ENCODE peak calls at places on chromosomes 13 and 19, in six cellular contexts. One of them, this sample, is unnamed.

GRCh38 chr13:24053505-24054251 is 106.8 kb upstream of the SPATA13 start:
- DNase-seq in activated CD4-positive, alpha-beta T cell treated with anti-CD3 and anti-CD28 coated beads, Interleukin-2, amount 50 U/mL, for 24 hours: peak
- DNase-seq in stimulated activated naive CD8-positive, alpha-beta T cell treated with anti-CD3 and anti-CD28 coated beads, Interleukin-15, Interleukin-2, amounts not matched to agents 100 U/mL and 50 U/mL, for 24 hours: peak
- DNase-seq in NCI-H1417 treated with DMSO at 0.1 percent for 48 hours: no peak
- DNase-seq in omental fat pad: no peak
- DNase-seq in ovary: peak
- DNase-seq in this sample: peak

GRCh38 chr13:51937320-51938290 is 73.6 kb downstream of the ATP7B start:
- DNase-seq in activated CD4-positive, alpha-beta T cell treated with anti-CD3 and anti-CD28 coated beads, Interleukin-2, amount 50 U/mL, for 24 hours: no peak
- DNase-seq in stimulated activated naive CD8-positive, alpha-beta T cell treated with anti-CD3 and anti-CD28 coated beads, Interleukin-15, Interleukin-2, amounts not matched to agents 100 U/mL and 50 U/mL, for 24 hours: no peak
- DNase-seq in ovary: no peak
- DNase-seq in NCI-H1417 treated with DMSO at 0.1 percent for 48 hours: no peak
- DNase-seq in omental fat pad: no peak
- DNase-seq in this sample: no peak

GRCh38 chr19:46299695-46300094 is 2.9 kb downstream of the HIF3A start:
- DNase-seq in activated CD4-positive, alpha-beta T cell treated with anti-CD3 and anti-CD28 coated beads, Interleukin-2, amount 50 U/mL, for 24 hours: no peak
- DNase-seq in NCI-H1417 treated with DMSO at 0.1 percent for 48 hours: no peak
- DNase-seq in ovary: no peak
- DNase-seq in stimulated activated naive CD8-positive, alpha-beta T cell treated with anti-CD3 and anti-CD28 coated beads, Interleukin-15, Interleukin-2, amounts not matched to agents 100 U/mL and 50 U/mL, for 24 hours: no peak
- DNase-seq in omental fat pad: no peak
- DNase-seq in this sample: no peak

GRCh38 chr13:43229506-43229905 is 206.1 kb downstream of the DNAJC15 start:
- DNase-seq in NCI-H1417 treated with DMSO at 0.1 percent for 48 hours: no peak
- DNase-seq in activated CD4-positive, alpha-beta T cell treated with anti-CD3 and anti-CD28 coated beads, Interleukin-2, amount 50 U/mL, for 24 hours: no peak
- DNase-seq in ovary: no peak
- DNase-seq in stimulated activated naive CD8-positive, alpha-beta T cell treated with anti-CD3 and anti-CD28 coated beads, Interleukin-15, Interleukin-2, amounts not matched to agents 100 U/mL and 50 U/mL, for 24 hours: no peak
- DNase-seq in omental fat pad: no peak
- DNase-seq in this sample: no peak

GRCh38 chr19:35805518-35806102 is 7.0 kb downstream of the PRODH2 start:
- DNase-seq in ovary: no peak
- DNase-seq in omental fat pad: no peak
- DNase-seq in NCI-H1417 treated with DMSO at 0.1 percent for 48 hours: no peak
- DNase-seq in activated CD4-positive, alpha-beta T cell treated with anti-CD3 and anti-CD28 coated beads, Interleukin-2, amount 50 U/mL, for 24 hours: no peak
- DNase-seq in stimulated activated naive CD8-positive, alpha-beta T cell treated with anti-CD3 and anti-CD28 coated beads, Interleukin-15, Interleukin-2, amounts not matched to agents 100 U/mL and 50 U/mL, for 24 hours: no peak
- DNase-seq in this sample: no peak

GRCh38 chr19:30854661-30855060 is 482.5 kb downstream of the ZNF536 start:
- DNase-seq in ovary: no peak
- DNase-seq in stimulated activated naive CD8-positive, alpha-beta T cell treated with anti-CD3 and anti-CD28 coated beads, Interleukin-15, Interleukin-2, amounts not matched to agents 100 U/mL and 50 U/mL, for 24 hours: no peak
- DNase-seq in activated CD4-positive, alpha-beta T cell treated with anti-CD3 and anti-CD28 coated beads, Interleukin-2, amount 50 U/mL, for 24 hours: no peak
- DNase-seq in omental fat pad: no peak
- DNase-seq in NCI-H1417 treated with DMSO at 0.1 percent for 48 hours: no peak
- DNase-seq in this sample: no peak

GRCh38 chr19:40394816-40395210 is 4.8 kb upstream of the HIPK4 start:
- DNase-seq in activated CD4-positive, alpha-beta T cell treated with anti-CD3 and anti-CD28 coated beads, Interleukin-2, amount 50 U/mL, for 24 hours: no peak
- DNase-seq in stimulated activated naive CD8-positive, alpha-beta T cell treated with anti-CD3 and anti-CD28 coated beads, Interleukin-15, Interleukin-2, amounts not matched to agents 100 U/mL and 50 U/mL, for 24 hours: no peak
- DNase-seq in NCI-H1417 treated with DMSO at 0.1 percent for 48 hours: no peak
- DNase-seq in omental fat pad: no peak
- DNase-seq in ovary: no peak
- DNase-seq in this sample: no peak

GRCh38 chr13:73341748-73342147 is 282.9 kb downstream of the KLF5 start:
- DNase-seq in ovary: no peak
- DNase-seq in omental fat pad: no peak
- DNase-seq in activated CD4-positive, alpha-beta T cell treated with anti-CD3 and anti-CD28 coated beads, Interleukin-2, amount 50 U/mL, for 24 hours: no peak
- DNase-seq in stimulated activated naive CD8-positive, alpha-beta T cell treated with anti-CD3 and anti-CD28 coated beads, Interleukin-15, Interleukin-2, amounts not matched to agents 100 U/mL and 50 U/mL, for 24 hours: no peak
- DNase-seq in NCI-H1417 treated with DMSO at 0.1 percent for 48 hours: no peak
- DNase-seq in this sample: no peak

GRCh38 chr13:113616991-113617749 is 32.6 kb downstream of the TFDP1 start:
- DNase-seq in ovary: no peak
- DNase-seq in activated CD4-positive, alpha-beta T cell treated with anti-CD3 and anti-CD28 coated beads, Interleukin-2, amount 50 U/mL, for 24 hours: no peak
- DNase-seq in omental fat pad: no peak
- DNase-seq in stimulated activated naive CD8-positive, alpha-beta T cell treated with anti-CD3 and anti-CD28 coated beads, Interleukin-15, Interleukin-2, amounts not matched to agents 100 U/mL and 50 U/mL, for 24 hours: no peak
- DNase-seq in NCI-H1417 treated with DMSO at 0.1 percent for 48 hours: no peak
- DNase-seq in this sample: no peak

GRCh38 chr13:31998131-31998530 is 33.4 kb upstream of the FRY start:
- DNase-seq in NCI-H1417 treated with DMSO at 0.1 percent for 48 hours: no peak
- DNase-seq in ovary: no peak
- DNase-seq in omental fat pad: no peak
- DNase-seq in activated CD4-positive, alpha-beta T cell treated with anti-CD3 and anti-CD28 coated beads, Interleukin-2, amount 50 U/mL, for 24 hours: no peak
- DNase-seq in stimulated activated naive CD8-positive, alpha-beta T cell treated with anti-CD3 and anti-CD28 coated beads, Interleukin-15, Interleukin-2, amounts not matched to agents 100 U/mL and 50 U/mL, for 24 hours: no peak
- DNase-seq in this sample: no peak

GRCh38 chr19:13993554-13994308 is 12.4 kb downstream of the RFX1 start:
- DNase-seq in ovary: no peak
- DNase-seq in NCI-H1417 treated with DMSO at 0.1 percent for 48 hours: no peak
- DNase-seq in omental fat pad: no peak
- DNase-seq in stimulated activated naive CD8-positive, alpha-beta T cell treated with anti-CD3 and anti-CD28 coated beads, Interleukin-15, Interleukin-2, amounts not matched to agents 100 U/mL and 50 U/mL, for 24 hours: no peak
- DNase-seq in activated CD4-positive, alpha-beta T cell treated with anti-CD3 and anti-CD28 coated beads, Interleukin-2, amount 50 U/mL, for 24 hours: no peak
- DNase-seq in this sample: peak

GRCh38 chr19:35843676-35844481 is 8.4 kb downstream of the NPHS1 start:
- DNase-seq in stimulated activated naive CD8-positive, alpha-beta T cell treated with anti-CD3 and anti-CD28 coated beads, Interleukin-15, Interleukin-2, amounts not matched to agents 100 U/mL and 50 U/mL, for 24 hours: no peak
- DNase-seq in NCI-H1417 treated with DMSO at 0.1 percent for 48 hours: no peak
- DNase-seq in omental fat pad: no peak
- DNase-seq in ovary: no peak
- DNase-seq in activated CD4-positive, alpha-beta T cell treated with anti-CD3 and anti-CD28 coated beads, Interleukin-2, amount 50 U/mL, for 24 hours: no peak
- DNase-seq in this sample: no peak

GRCh38 chr19:38409631-38410133 is 6.8 kb downstream of the FAM98C start:
- DNase-seq in ovary: peak
- DNase-seq in NCI-H1417 treated with DMSO at 0.1 percent for 48 hours: no peak
- DNase-seq in omental fat pad: no peak
- DNase-seq in activated CD4-positive, alpha-beta T cell treated with anti-CD3 and anti-CD28 coated beads, Interleukin-2, amount 50 U/mL, for 24 hours: no peak
- DNase-seq in stimulated activated naive CD8-positive, alpha-beta T cell treated with anti-CD3 and anti-CD28 coated beads, Interleukin-15, Interleukin-2, amounts not matched to agents 100 U/mL and 50 U/mL, for 24 hours: no peak
- DNase-seq in this sample: no peak

GRCh38 chr13:91399189-91400093 is 1.0 kb downstream of the GPC5 start:
- DNase-seq in NCI-H1417 treated with DMSO at 0.1 percent for 48 hours: no peak
- DNase-seq in activated CD4-positive, alpha-beta T cell treated with anti-CD3 and anti-CD28 coated beads, Interleukin-2, amount 50 U/mL, for 24 hours: no peak
- DNase-seq in ovary: no peak
- DNase-seq in omental fat pad: no peak
- DNase-seq in stimulated activated naive CD8-positive, alpha-beta T cell treated with anti-CD3 and anti-CD28 coated beads, Interleukin-15, Interleukin-2, amounts not matched to agents 100 U/mL and 50 U/mL, for 24 hours: peak
- DNase-seq in this sample: no peak

GRCh38 chr13:95716231-95716630 is 39.3 kb downstream of the DNAJC3 start:
- DNase-seq in omental fat pad: no peak
- DNase-seq in activated CD4-positive, alpha-beta T cell treated with anti-CD3 and anti-CD28 coated beads, Interleukin-2, amount 50 U/mL, for 24 hours: no peak
- DNase-seq in stimulated activated naive CD8-positive, alpha-beta T cell treated with anti-CD3 and anti-CD28 coated beads, Interleukin-15, Interleukin-2, amounts not matched to agents 100 U/mL and 50 U/mL, for 24 hours: no peak
- DNase-seq in NCI-H1417 treated with DMSO at 0.1 percent for 48 hours: no peak
- DNase-seq in ovary: no peak
- DNase-seq in this sample: no peak

GRCh38 chr19:35609881-35610353 is 2.6 kb upstream of the HAUS5 start:
- DNase-seq in omental fat pad: no peak
- DNase-seq in NCI-H1417 treated with DMSO at 0.1 percent for 48 hours: no peak
- DNase-seq in ovary: no peak
- DNase-seq in activated CD4-positive, alpha-beta T cell treated with anti-CD3 and anti-CD28 coated beads, Interleukin-2, amount 50 U/mL, for 24 hours: no peak
- DNase-seq in stimulated activated naive CD8-positive, alpha-beta T cell treated with anti-CD3 and anti-CD28 coated beads, Interleukin-15, Interleukin-2, amounts not matched to agents 100 U/mL and 50 U/mL, for 24 hours: no peak
- DNase-seq in this sample: peak

GRCh38 chr19:45376045-45376724 is 5.8 kb upstream of the ERCC2 start:
- DNase-seq in activated CD4-positive, alpha-beta T cell treated with anti-CD3 and anti-CD28 coated beads, Interleukin-2, amount 50 U/mL, for 24 hours: no peak
- DNase-seq in ovary: peak
- DNase-seq in stimulated activated naive CD8-positive, alpha-beta T cell treated with anti-CD3 and anti-CD28 coated beads, Interleukin-15, Interleukin-2, amounts not matched to agents 100 U/mL and 50 U/mL, for 24 hours: no peak
- DNase-seq in NCI-H1417 treated with DMSO at 0.1 percent for 48 hours: no peak
- DNase-seq in omental fat pad: no peak
- DNase-seq in this sample: no peak

GRCh38 chr13:24627864-24628418 is 52.3 kb upstream of the ATP12A start:
- DNase-seq in stimulated activated naive CD8-positive, alpha-beta T cell treated with anti-CD3 and anti-CD28 coated beads, Interleukin-15, Interleukin-2, amounts not matched to agents 100 U/mL and 50 U/mL, for 24 hours: no peak
- DNase-seq in NCI-H1417 treated with DMSO at 0.1 percent for 48 hours: no peak
- DNase-seq in activated CD4-positive, alpha-beta T cell treated with anti-CD3 and anti-CD28 coated beads, Interleukin-2, amount 50 U/mL, for 24 hours: no peak
- DNase-seq in omental fat pad: no peak
- DNase-seq in ovary: no peak
- DNase-seq in this sample: no peak

GRCh38 chr13:92384410-92384809 is 842.2 kb upstream of the GPC6 start:
- DNase-seq in NCI-H1417 treated with DMSO at 0.1 percent for 48 hours: no peak
- DNase-seq in stimulated activated naive CD8-positive, alpha-beta T cell treated with anti-CD3 and anti-CD28 coated beads, Interleukin-15, Interleukin-2, amounts not matched to agents 100 U/mL and 50 U/mL, for 24 hours: no peak
- DNase-seq in omental fat pad: no peak
- DNase-seq in ovary: no peak
- DNase-seq in activated CD4-positive, alpha-beta T cell treated with anti-CD3 and anti-CD28 coated beads, Interleukin-2, amount 50 U/mL, for 24 hours: no peak
- DNase-seq in this sample: no peak

GRCh38 chr13:79386125-79386822 is 19.8 kb downstream of the RBM26 start:
- DNase-seq in NCI-H1417 treated with DMSO at 0.1 percent for 48 hours: no peak
- DNase-seq in activated CD4-positive, alpha-beta T cell treated with anti-CD3 and anti-CD28 coated beads, Interleukin-2, amount 50 U/mL, for 24 hours: no peak
- DNase-seq in stimulated activated naive CD8-positive, alpha-beta T cell treated with anti-CD3 and anti-CD28 coated beads, Interleukin-15, Interleukin-2, amounts not matched to agents 100 U/mL and 50 U/mL, for 24 hours: no peak
- DNase-seq in ovary: no peak
- DNase-seq in omental fat pad: no peak
- DNase-seq in this sample: no peak

GRCh38 chr13:98214707-98215106 is 37.6 kb upstream of the RNF113B start:
- DNase-seq in stimulated activated naive CD8-positive, alpha-beta T cell treated with anti-CD3 and anti-CD28 coated beads, Interleukin-15, Interleukin-2, amounts not matched to agents 100 U/mL and 50 U/mL, for 24 hours: no peak
- DNase-seq in NCI-H1417 treated with DMSO at 0.1 percent for 48 hours: no peak
- DNase-seq in activated CD4-positive, alpha-beta T cell treated with anti-CD3 and anti-CD28 coated beads, Interleukin-2, amount 50 U/mL, for 24 hours: no peak
- DNase-seq in omental fat pad: no peak
- DNase-seq in ovary: no peak
- DNase-seq in this sample: no peak

GRCh38 chr19:22935151-22935550 is 67.8 kb downstream of the ZNF728 start:
- DNase-seq in ovary: no peak
- DNase-seq in omental fat pad: no peak
- DNase-seq in activated CD4-positive, alpha-beta T cell treated with anti-CD3 and anti-CD28 coated beads, Interleukin-2, amount 50 U/mL, for 24 hours: no peak
- DNase-seq in stimulated activated naive CD8-positive, alpha-beta T cell treated with anti-CD3 and anti-CD28 coated beads, Interleukin-15, Interleukin-2, amounts not matched to agents 100 U/mL and 50 U/mL, for 24 hours: no peak
- DNase-seq in NCI-H1417 treated with DMSO at 0.1 percent for 48 hours: no peak
- DNase-seq in this sample: no peak

GRCh38 chr13:73876323-73876722 is 257.9 kb downstream of the KLF12 start:
- DNase-seq in stimulated activated naive CD8-positive, alpha-beta T cell treated with anti-CD3 and anti-CD28 coated beads, Interleukin-15, Interleukin-2, amounts not matched to agents 100 U/mL and 50 U/mL, for 24 hours: no peak
- DNase-seq in activated CD4-positive, alpha-beta T cell treated with anti-CD3 and anti-CD28 coated beads, Interleukin-2, amount 50 U/mL, for 24 hours: no peak
- DNase-seq in omental fat pad: no peak
- DNase-seq in NCI-H1417 treated with DMSO at 0.1 percent for 48 hours: no peak
- DNase-seq in ovary: no peak
- DNase-seq in this sample: no peak

GRCh38 chr19:6999938-7000732 is 21.1 kb downstream of the MBD3L2B start:
- DNase-seq in ovary: no peak
- DNase-seq in omental fat pad: no peak
- DNase-seq in NCI-H1417 treated with DMSO at 0.1 percent for 48 hours: no peak
- DNase-seq in activated CD4-positive, alpha-beta T cell treated with anti-CD3 and anti-CD28 coated beads, Interleukin-2, amount 50 U/mL, for 24 hours: no peak
- DNase-seq in stimulated activated naive CD8-positive, alpha-beta T cell treated with anti-CD3 and anti-CD28 coated beads, Interleukin-15, Interleukin-2, amounts not matched to agents 100 U/mL and 50 U/mL, for 24 hours: no peak
- DNase-seq in this sample: no peak

GRCh38 chr13:30889196-30889690 is 16.8 kb upstream of the MEDAG start:
- DNase-seq in stimulated activated naive CD8-positive, alpha-beta T cell treated with anti-CD3 and anti-CD28 coated beads, Interleukin-15, Interleukin-2, amounts not matched to agents 100 U/mL and 50 U/mL, for 24 hours: no peak
- DNase-seq in omental fat pad: no peak
- DNase-seq in NCI-H1417 treated with DMSO at 0.1 percent for 48 hours: no peak
- DNase-seq in activated CD4-positive, alpha-beta T cell treated with anti-CD3 and anti-CD28 coated beads, Interleukin-2, amount 50 U/mL, for 24 hours: no peak
- DNase-seq in ovary: no peak
- DNase-seq in this sample: no peak

GRCh38 chr19:49870309-49870901 is 3.0 kb upstream of the PNKP start:
- DNase-seq in NCI-H1417 treated with DMSO at 0.1 percent for 48 hours: no peak
- DNase-seq in ovary: peak
- DNase-seq in stimulated activated naive CD8-positive, alpha-beta T cell treated with anti-CD3 and anti-CD28 coated beads, Interleukin-15, Interleukin-2, amounts not matched to agents 100 U/mL and 50 U/mL, for 24 hours: no peak
- DNase-seq in omental fat pad: no peak
- DNase-seq in activated CD4-positive, alpha-beta T cell treated with anti-CD3 and anti-CD28 coated beads, Interleukin-2, amount 50 U/mL, for 24 hours: no peak
- DNase-seq in this sample: no peak

GRCh38 chr13:94630858-94631257 is 29.2 kb downstream of the GPR180 start:
- DNase-seq in stimulated activated naive CD8-positive, alpha-beta T cell treated with anti-CD3 and anti-CD28 coated beads, Interleukin-15, Interleukin-2, amounts not matched to agents 100 U/mL and 50 U/mL, for 24 hours: no peak
- DNase-seq in omental fat pad: no peak
- DNase-seq in activated CD4-positive, alpha-beta T cell treated with anti-CD3 and anti-CD28 coated beads, Interleukin-2, amount 50 U/mL, for 24 hours: no peak
- DNase-seq in NCI-H1417 treated with DMSO at 0.1 percent for 48 hours: no peak
- DNase-seq in ovary: no peak
- DNase-seq in this sample: no peak